ENCODE peak calls at places on chromosome X, in four cellular contexts. J is tibial nerve, E is fibroblast of lung, Y is GM23338. T is an unnamed sample.
A peak's percentile ranks its signal among the peaks of the same experiment; 100 is the strongest.

GRCh38 chrX:149521438-149521837 is 16.3 kb upstream of the IDS start:
- DNase-seq in J (no peak), E (no peak), Y (no peak), T (no peak)

GRCh38 chrX:50927127-50927526 is 16.6 kb downstream of the BMP15 start:
- DNase-seq in J (no peak), E (no peak), Y (no peak), T (no peak)

GRCh38 chrX:13220916-13221315 is 98.9 kb downstream of the ATXN3L start:
- DNase-seq in J (no peak), E (peak; percentile 63), Y (no peak), T (no peak)

GRCh38 chrX:9864011-9864410 is 77.8 kb downstream of the SHROOM2 start:
- DNase-seq in J (no peak), E (no peak), Y (no peak), T (no peak)

GRCh38 chrX:108735087-108735679 is 1.2 kb downstream of the IRS4 start:
- DNase-seq in J (no peak), E (no peak), Y (peak; percentile 59), T (no peak)

GRCh38 chrX:119226431-119226830 is 9.7 kb upstream of the PGRMC1 start:
- DNase-seq in J (no peak), E (peak; percentile 1), Y (no peak), T (no peak)

GRCh38 chrX:45164021-45164621 is 36.6 kb downstream of the DIPK2B start:
- DNase-seq in J (no peak), E (peak; percentile 2), Y (no peak), T (no peak)

GRCh38 chrX:50567636-50568035 is 97.0 kb upstream of the DGKK start:
- DNase-seq in J (no peak), E (no peak), Y (no peak), T (no peak)

GRCh38 chrX:101117701-101118100 is 19.7 kb downstream of the CENPI start:
- DNase-seq in J (no peak), E (peak; percentile 74), Y (no peak), T (no peak)

GRCh38 chrX:40581333-40581910 is 652 bp downstream of the ATP6AP2 start:
- DNase-seq in J (no peak), E (peak; percentile 11), Y (no peak), T (no peak)

GRCh38 chrX:43655961-43656494 is at the start of gene MAOA:
- DNase-seq in J (peak; percentile 86), E (peak; percentile 71), Y (peak; percentile 60), T (peak; percentile 87)

GRCh38 chrX:1099146-1099770 is 113.2 kb downstream of the CRLF2 start:
- DNase-seq in J (no peak), E (no peak), Y (no peak), T (no peak)

GRCh38 chrX:14920196-14920595 is 47.0 kb downstream of the MOSPD2 start:
- DNase-seq in J (no peak), E (peak; percentile 9), Y (no peak), T (no peak)

GRCh38 chrX:63503541-63503940 is 152.4 kb upstream of the SPIN4 start:
- DNase-seq in J (no peak), E (no peak), Y (peak; percentile 80), T (no peak)

GRCh38 chrX:119121341-119121740 is 6.3 kb downstream of the KIAA1210 start:
- DNase-seq in J (no peak), E (peak; percentile 59), Y (no peak), T (no peak)

GRCh38 chrX:130378008-130378669 is 7.3 kb downstream of the GPR119 start:
- DNase-seq in J (no peak), E (no peak), Y (no peak), T (no peak)

GRCh38 chrX:19752043-19752442 is 135.4 kb downstream of the SH3KBP1 start:
- DNase-seq in J (no peak), E (no peak), Y (no peak), T (no peak)
- H3K4me1 ChIP-seq in J (peaks cover 7% of the 10 kb centered on the region), E (no peaks in the 10 kb centered on the region), Y (no peaks in the 10 kb centered on the region), T (peaks cover 20% of the 10 kb centered on the region)

DNA sequence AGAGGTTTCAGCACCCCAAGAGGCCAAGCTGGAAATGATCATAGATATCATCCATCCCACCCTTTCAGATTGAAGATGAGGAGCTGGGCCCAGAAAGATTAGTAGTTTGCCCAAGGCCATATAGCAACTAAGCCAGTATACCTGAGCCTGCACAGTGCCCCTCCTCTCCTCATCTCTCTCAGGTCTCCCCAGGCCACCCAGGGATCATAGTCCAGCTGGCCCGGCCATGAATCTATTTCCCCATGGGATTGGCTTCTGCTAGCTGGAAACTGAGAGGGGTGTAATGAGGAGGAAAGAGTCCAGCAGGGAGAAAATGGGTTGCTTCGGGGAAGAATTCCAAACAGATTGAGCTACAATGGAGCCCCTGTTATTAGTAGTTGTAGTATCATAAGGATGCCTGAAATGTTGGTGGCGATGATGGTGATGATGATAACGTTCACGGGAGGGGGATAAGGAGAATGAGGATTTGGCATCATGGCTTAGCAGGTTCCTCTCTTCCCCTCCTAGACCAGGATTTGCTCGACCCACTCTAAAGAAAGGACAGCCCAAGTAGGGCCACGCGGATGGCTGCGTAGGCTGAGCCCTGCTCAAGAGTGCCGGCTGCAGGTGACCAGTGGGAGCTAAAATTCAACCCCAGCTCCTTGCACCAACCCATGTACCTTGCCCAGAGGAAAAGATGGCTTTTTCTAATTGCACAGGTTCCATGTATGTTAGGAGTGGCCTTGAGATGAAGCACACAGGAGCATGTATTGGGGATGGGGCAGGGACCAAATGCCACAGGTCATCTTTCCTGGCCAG is 117.8 kb upstream of the PJA1 start:
- DNase-seq in J (no peak), E (no peak), Y (peak; percentile 29), T (no peak)
- H3K27ac ChIP-seq in J (no peak overlapping the region), E (no peak overlapping the region), Y (no peak overlapping the region), T (no peak overlapping the region)

GRCh38 chrX:68500105-68500504 is 1.3 kb downstream of the YIPF6 start:
- DNase-seq in J (no peak), E (no peak), Y (no peak), T (no peak)
- H3K4me3 ChIP-seq in J (no peak overlapping the region), E (no peak overlapping the region), Y (peak overlapping the region; percentile 85), T (peak overlapping the region; percentile 58)

GRCh38 chrX:19840899-19841648 is 46.3 kb downstream of the SH3KBP1 start:
- DNase-seq in J (no peak), E (no peak), Y (peak; percentile 71), T (no peak)
- H3K4me1 ChIP-seq in J (no peaks in the 10 kb centered on the region), E (no peaks in the 10 kb centered on the region), Y (peaks cover 10% of the 10 kb centered on the region), T (no peaks in the 10 kb centered on the region)

GRCh38 chrX:71111851-71112468 is 583 bp upstream of the IL2RG start:
- DNase-seq in J (no peak), E (no peak), Y (no peak), T (no peak)
- H3K27ac ChIP-seq in J (peak overlapping the region; percentile 77), E (no peak overlapping the region), Y (no peak overlapping the region), T (peak overlapping the region; percentile 79)

GRCh38 chrX:49061916-49062315 is 3.1 kb downstream of the CCDC120 start:
- DNase-seq in J (no peak), E (no peak), Y (no peak), T (no peak)

GRCh38 chrX:49060914-49061313 is 2.1 kb downstream of the CCDC120 start:
- DNase-seq in J (no peak), E (no peak), Y (no peak), T (no peak)

GRCh38 chrX:49061490-49061889 is 2.7 kb downstream of the CCDC120 start:
- DNase-seq in J (no peak), E (no peak), Y (no peak), T (no peak)

GRCh38 chrX:49058794-49059193 is at the start of gene CCDC120:
- DNase-seq in J (no peak), E (no peak), Y (peak; percentile 62), T (no peak)

GRCh38 chrX:49059209-49060191 is 701 bp downstream of the CCDC120 start:
- DNase-seq in J (no peak), E (no peak), Y (peak; percentile 43), T (no peak)
- H3K4me3 ChIP-seq in J (no peak overlapping the region), E (no peak overlapping the region), Y (peak overlapping the region; percentile 55), T (peak overlapping the region; percentile 32)

GRCh38 chrX:150567645-150568319 is 639 bp upstream of the MTM1 start:
- DNase-seq in J (no peak), E (no peak), Y (no peak), T (no peak)

GRCh38 chrX:150568320-150569154 is at the start of gene MTM1:
- DNase-seq in J (peak; percentile 80), E (peak; percentile 94), Y (peak; percentile 94), T (peak; percentile 96)

GRCh38 chrX:150569155-150569477 is 695 bp downstream of the MTM1 start:
- DNase-seq in J (no peak), E (peak; percentile 40), Y (no peak), T (no peak)

GRCh38 chrX:150572206-150572605 is 3.8 kb downstream of the MTM1 start:
- DNase-seq in J (no peak), E (no peak), Y (no peak), T (no peak)

GRCh38 chrX:150570512-150570911 is 2.1 kb downstream of the MTM1 start:
- DNase-seq in J (no peak), E (no peak), Y (no peak), T (no peak)
- H3K4me1 ChIP-seq in J (peaks cover 36% of the 10 kb centered on the region), E (no peaks in the 10 kb centered on the region), Y (peaks cover 45% of the 10 kb centered on the region), T (no peaks in the 10 kb centered on the region)

T was measured in left lung.